ENCODE peak calls at places on chromosomes 16 and 17, in four cellular contexts. J is activated CD4-positive, alpha-beta T cell treated with anti-CD3 and anti-CD28 coated beads for 24 hours; Y is heart right ventricle; U is stimulated activated CD4-positive, alpha-beta T cell treated with anti-CD3 and anti-CD28 coated beads, Interleukin-15, amount 100 ng/mL, for 1 hour. T is an unnamed sample.

GRCh38 chr16:7688811-7689210 is 356.2 kb downstream of the RBFOX1 start:
- DNase-seq in U (no peak), J (no peak), Y (no peak), T (no peak)

GRCh38 chr16:81838794-81839193 is 59.7 kb downstream of the PLCG2 start:
- DNase-seq in U (no peak), Y (no peak), J (no peak), T (no peak)

GRCh38 chr16:11956558-11956957 is 8.5 kb upstream of the TNFRSF17 start:
- DNase-seq in J (no peak), Y (no peak), U (no peak), T (no peak)

GRCh38 chr17:46822388-46822921 is 4.0 kb upstream of the WNT3 start:
- DNase-seq in U (no peak), J (no peak), Y (no peak), T (peak)

GRCh38 chr16:47726031-47726675 is 265.0 kb downstream of the PHKB start:
- DNase-seq in U (no peak), J (no peak), Y (no peak), T (no peak)

GRCh38 chr17:70976447-70976846 is 807.1 kb downstream of the KCNJ2 start:
- DNase-seq in J (no peak), Y (no peak), U (no peak), T (no peak)

GRCh38 chr16:58563235-58563634 is 47.9 kb downstream of the SETD6 start:
- DNase-seq in U (no peak), J (no peak), Y (no peak), T (no peak)

GRCh38 chr16:1154291-1154886 is 1.5 kb downstream of the CACNA1H start:
- DNase-seq in U (no peak), Y (no peak), J (no peak), T (no peak)

GRCh38 chr17:43648916-43649315 is 12.8 kb downstream of the MEOX1 start:
- DNase-seq in Y (no peak), J (no peak), U (no peak), T (no peak)

GRCh38 chr16:85524630-85525463 is 88.3 kb upstream of the GSE1 start:
- DNase-seq in Y (peak), U (no peak), J (no peak), T (peak)

GRCh38 chr17:76384222-76384986 is at the start of gene SPHK1:
- DNase-seq in U (peak), J (peak), Y (peak), T (peak)

GRCh38 chr16:84616515-84616914 is 1.4 kb downstream of the COTL1 start:
- DNase-seq in U (no peak), J (no peak), Y (no peak), T (no peak)

GRCh38 chr16:88792668-88793587 is 7.9 kb upstream of the PIEZO1 start:
- DNase-seq in J (no peak), Y (no peak), U (no peak), T (peak)

GRCh38 chr17:15255713-15256454 is 9.2 kb downstream of the PMP22 start:
- DNase-seq in U (no peak), Y (no peak), J (no peak), T (no peak)

GRCh38 chr17:78573955-78574354 is 3.2 kb downstream of the DNAH17 start:
- DNase-seq in Y (no peak), U (no peak), J (no peak), T (no peak)

GRCh38 chr17:41705271-41705991 is 6.7 kb upstream of the GAST start:
- DNase-seq in J (no peak), Y (no peak), U (no peak), T (no peak)

GRCh38 chr16:75534560-75535205 is 1.2 kb downstream of the CHST5 start:
- DNase-seq in J (no peak), U (no peak), Y (no peak), T (no peak)

GRCh38 chr17:66602659-66603363 is 232.1 kb upstream of the CACNG5 start:
- DNase-seq in U (no peak), J (no peak), Y (no peak), T (no peak)

GRCh38 chr16:72985148-72985882 is 62.6 kb downstream of the ZFHX3 start:
- DNase-seq in U (no peak), J (no peak), Y (peak), T (no peak)

GRCh38 chr16:69338557-69339288 is 641 bp downstream of the COG8 start:
- DNase-seq in Y (no peak), U (no peak), J (peak), T (no peak)

GRCh38 chr16:56257260-56257659 is 66.0 kb downstream of the GNAO1 start:
- DNase-seq in Y (peak), J (no peak), U (no peak), T (no peak)

GRCh38 chr17:4232168-4232813 is 31.5 kb downstream of the ANKFY1 start:
- DNase-seq in J (no peak), U (no peak), Y (no peak), T (no peak)

GRCh38 chr16:67563708-67564468 is 1.6 kb downstream of the CTCF start:
- DNase-seq in J (no peak), U (no peak), Y (no peak), T (peak)

GRCh38 chr17:34370376-34370996 is 7.5 kb upstream of the CCL1 start:
- DNase-seq in Y (no peak), J (no peak), U (no peak), T (no peak)

GRCh38 chr16:86566966-86567700 is 504 bp downstream of the FOXC2 start:
- DNase-seq in J (no peak), Y (peak), U (no peak), T (no peak)

GRCh38 chr16:46427340-46428107 is 193.7 kb downstream of the SHCBP1 start:
- DNase-seq in Y (peak), J (no peak), U (no peak), T (no peak)

GRCh38 chr16:82329070-82329469 is 159.0 kb upstream of the MPHOSPH6 start:
- DNase-seq in J (no peak), Y (no peak), U (no peak), T (no peak)

GRCh38 chr16:4115209-4115940 is 867 bp downstream of the ADCY9 start:
- DNase-seq in Y (peak), J (peak), U (peak), T (peak)

GRCh38 chr17:10673318-10673717 is 16.2 kb upstream of the MYH3 start:
- DNase-seq in U (no peak), Y (no peak), J (no peak), T (no peak)

GRCh38 chr16:68719993-68720489 is 17.1 kb upstream of the CDH1 start:
- DNase-seq in Y (no peak), J (no peak), U (no peak), T (no peak)

GRCh38 chr16:30561212-30561816 is 3.1 kb upstream of the ZNF764 start:
- DNase-seq in Y (peak), U (no peak), J (no peak), T (peak)

GRCh38 chr17:62792122-62792800 is 15.9 kb downstream of the MARCHF10 start:
- DNase-seq in J (no peak), Y (no peak), U (no peak), T (no peak)

GRCh38 chr16:58088116-58088515 is 41.1 kb downstream of the CFAP20 start:
- DNase-seq in J (no peak), Y (no peak), U (no peak), T (peak)

GRCh38 chr16:17328971-17329370 is 141.8 kb downstream of the XYLT1 start:
- DNase-seq in Y (no peak), U (no peak), J (no peak), T (no peak)

GRCh38 chr17:80053102-80053501 is 16.7 kb downstream of the CCDC40 start:
- DNase-seq in J (no peak), U (no peak), Y (no peak), T (no peak)

GRCh38 chr16:81480856-81481821 is 36.5 kb downstream of the CMIP start:
- DNase-seq in J (no peak), U (no peak), Y (peak), T (peak)

GRCh38 chr16:85608515-85608885 is 4.6 kb upstream of the GSE1 start:
- DNase-seq in Y (no peak), J (no peak), U (no peak), T (no peak)

GRCh38 chr17:62821213-62822079 is 13.3 kb upstream of the MARCHF10 start:
- DNase-seq in J (no peak), Y (no peak), U (no peak), T (no peak)

GRCh38 chr17:31919802-31920525 is 16.8 kb upstream of the SUZ12 start:
- DNase-seq in J (no peak), U (no peak), Y (no peak), T (no peak)

GRCh38 chr17:19897901-19898300 is 30.2 kb upstream of the ULK2 start:
- DNase-seq in U (no peak), Y (no peak), J (no peak), T (no peak)